ENCODE peak calls at places on chromosome 7, in eight cellular contexts. H is neural crest cell, F is neural progenitor cell, B is Peyer's patch, E is type B pancreatic cell, N is psoas muscle, P is endothelial cell, Y is heart right ventricle. A is an unnamed sample.

GRCh38 chr7:38660427-38661099 is 29.4 kb upstream of the AMPH start:
- DNase-seq in Y (no peak), P (peak), F (peak), N (no peak), E (no peak), H (peak), B (no peak), A (peak)

GRCh38 chr7:150398108-150398964 is 19.2 kb downstream of the ZNF775 start:
- DNase-seq in F (no peak), B (no peak), H (no peak), P (no peak), Y (no peak), N (no peak), E (no peak), A (no peak)

GRCh38 chr7:20310963-20311742 is 19.5 kb upstream of the ITGB8 start:
- DNase-seq in N (no peak), P (no peak), B (no peak), H (no peak), Y (no peak), F (peak), E (no peak), A (no peak)

GRCh38 chr7:158973440-158973839 is 117.1 kb downstream of the DYNC2I1 start:
- DNase-seq in F (peak), B (peak), Y (no peak), P (no peak), N (no peak), E (no peak), H (peak), A (no peak)

GRCh38 chr7:16129431-16130126 is 291.8 kb downstream of the CRPPA start:
- DNase-seq in H (no peak), E (no peak), N (no peak), B (no peak), F (no peak), P (no peak), Y (no peak), A (no peak)

GRCh38 chr7:691361-692045 is 35.0 kb upstream of the DNAAF5 start:
- DNase-seq in H (no peak), N (no peak), E (no peak), B (no peak), P (no peak), F (no peak), Y (no peak), A (no peak)

GRCh38 chr7:41711283-41712064 is 8.6 kb upstream of the INHBA start:
- DNase-seq in F (peak), H (no peak), N (no peak), P (peak), E (no peak), Y (no peak), B (no peak), A (peak)

GRCh38 chr7:924541-925231 is 29.8 kb downstream of the ADAP1 start:
- DNase-seq in Y (no peak), F (no peak), N (no peak), B (peak), P (no peak), E (no peak), H (no peak), A (peak)

GRCh38 chr7:27442446-27442845 is 199.8 kb downstream of the EVX1 start:
- DNase-seq in H (no peak), N (no peak), E (no peak), F (no peak), P (no peak), Y (no peak), B (no peak), A (no peak)

GRCh38 chr7:95330194-95331003 is 6.1 kb upstream of the PON1 start:
- DNase-seq in H (no peak), N (no peak), E (no peak), F (no peak), B (no peak), P (no peak), Y (no peak), A (no peak)

GRCh38 chr7:114659409-114659808 is 244.8 kb downstream of the FOXP2 start:
- DNase-seq in B (no peak), N (no peak), E (no peak), Y (no peak), P (no peak), F (no peak), H (no peak), A (no peak)

GRCh38 chr7:73742338-73742752 is 3.7 kb upstream of the ABHD11 start:
- DNase-seq in E (no peak), F (peak), P (no peak), B (no peak), N (no peak), H (no peak), Y (no peak), A (peak)

GRCh38 chr7:140005341-140005740 is 57.4 kb downstream of the PARP12 start:
- DNase-seq in B (no peak), P (no peak), E (no peak), H (no peak), Y (no peak), F (no peak), N (no peak), A (no peak)

GRCh38 chr7:140006600-140006999 is 56.2 kb downstream of the PARP12 start:
- DNase-seq in B (no peak), E (no peak), F (no peak), Y (no peak), N (no peak), P (no peak), H (no peak), A (no peak)

GRCh38 chr7:140007051-140007690 is 55.6 kb downstream of the PARP12 start:
- DNase-seq in E (no peak), P (no peak), B (no peak), H (no peak), N (no peak), Y (no peak), F (no peak), A (no peak)

GRCh38 chr7:140004672-140005071 is 58.1 kb downstream of the PARP12 start:
- DNase-seq in B (no peak), P (no peak), H (no peak), E (no peak), F (no peak), Y (no peak), N (no peak), A (no peak)

DNA sequence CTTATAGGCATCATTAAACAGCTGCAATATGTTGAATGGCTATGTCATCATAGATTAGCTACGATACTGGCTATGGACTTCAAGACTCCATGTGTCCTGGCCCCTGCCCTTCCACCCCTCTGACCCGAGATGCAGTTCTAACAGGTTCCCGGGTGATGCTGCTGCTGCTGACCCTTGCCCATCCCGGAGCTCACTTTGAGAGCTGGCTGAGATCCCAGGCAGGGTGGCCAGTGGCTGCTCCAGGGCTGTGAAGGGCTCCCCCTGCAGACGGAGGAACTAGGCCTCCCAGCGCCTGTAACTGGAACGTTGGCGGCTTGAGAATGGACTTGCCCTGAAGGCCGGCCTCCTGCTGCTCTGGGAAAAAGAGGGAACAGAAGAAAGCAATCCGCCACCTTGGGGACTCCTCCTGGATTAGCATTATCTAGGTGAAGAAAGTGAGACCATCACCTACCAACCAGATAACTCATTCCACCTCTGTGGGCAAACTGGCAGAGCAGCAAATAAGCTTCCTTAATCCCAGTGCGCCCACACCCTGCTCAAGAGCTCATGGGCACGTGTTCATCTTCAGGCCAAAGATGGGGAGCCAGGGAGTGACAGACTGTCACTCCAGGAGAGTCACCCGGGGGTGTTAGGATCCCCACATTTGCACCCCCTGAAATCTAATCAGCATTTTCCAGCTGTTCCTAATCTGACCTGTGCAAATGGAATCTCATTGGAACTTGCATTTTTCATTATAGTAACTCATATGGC is 56.8 kb downstream of the PARP12 start:
- DNase-seq in Y (no peak), E (no peak), H (peak), N (no peak), P (peak), F (peak), B (peak), A (no peak)
- TF ChIP-seq CTCF in Y (peak), E (peak), H (peak), N (peak), P (no peak), F (peak), B (no peak), A (peak)

DNA sequence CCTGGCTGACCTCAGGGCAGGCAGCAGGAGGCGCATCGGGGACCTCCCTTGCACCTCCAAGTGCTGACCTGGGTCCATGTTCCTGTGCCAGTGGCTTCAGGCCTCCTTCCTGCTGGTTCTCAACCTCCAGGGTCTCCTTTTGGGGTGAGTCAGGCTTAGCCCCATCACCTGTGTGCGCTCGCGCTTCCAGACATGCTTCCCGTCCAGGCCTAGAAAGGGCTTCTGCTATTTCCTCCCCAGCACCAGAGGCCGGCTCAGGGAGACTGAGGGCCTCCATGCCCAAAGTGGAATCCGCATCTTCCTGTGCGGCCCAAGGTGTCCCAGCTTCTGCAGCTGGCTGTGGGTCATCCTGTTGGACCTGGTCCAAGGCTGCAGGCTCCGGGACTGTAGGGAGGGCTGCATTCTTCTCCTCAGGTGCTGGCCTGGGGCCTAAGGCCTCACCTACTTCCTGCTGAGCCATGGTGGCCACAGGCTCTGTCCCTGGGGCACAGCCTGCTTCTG is 5.9 kb downstream of the NACAD start:
- DNase-seq in F (no peak), E (no peak), P (no peak), Y (no peak), N (no peak), B (no peak), H (no peak), A (no peak)
- TF ChIP-seq CTCF in F (no peak), E (no peak), P (no peak), Y (no peak), N (no peak), B (no peak), H (no peak), A (no peak)

GRCh38 chr7:23357190-23358093 is 58.3 kb downstream of the MALSU1 start:
- DNase-seq in F (no peak), H (no peak), E (no peak), B (no peak), P (no peak), Y (no peak), N (no peak), A (no peak)
- TF ChIP-seq CTCF in F (peak), H (peak), E (peak), B (no peak), P (peak), Y (peak), N (peak), A (peak)

GRCh38 chr7:135991906-135992305 is 14.7 kb upstream of the MTPN start:
- DNase-seq in F (no peak), P (no peak), E (no peak), H (no peak), B (no peak), Y (no peak), N (no peak), A (no peak)

GRCh38 chr7:135994466-135995205 is 17.5 kb upstream of the MTPN start:
- DNase-seq in N (no peak), Y (no peak), H (no peak), B (no peak), E (no peak), F (no peak), P (no peak), A (no peak)

GRCh38 chr7:135993950-135994349 is 16.8 kb upstream of the MTPN start:
- DNase-seq in H (no peak), N (no peak), E (no peak), B (no peak), F (no peak), Y (no peak), P (no peak), A (no peak)

GRCh38 chr7:135998081-135998480 is 20.9 kb upstream of the MTPN start:
- DNase-seq in E (no peak), H (no peak), N (no peak), F (no peak), P (no peak), Y (no peak), B (no peak), A (no peak)

DNA sequence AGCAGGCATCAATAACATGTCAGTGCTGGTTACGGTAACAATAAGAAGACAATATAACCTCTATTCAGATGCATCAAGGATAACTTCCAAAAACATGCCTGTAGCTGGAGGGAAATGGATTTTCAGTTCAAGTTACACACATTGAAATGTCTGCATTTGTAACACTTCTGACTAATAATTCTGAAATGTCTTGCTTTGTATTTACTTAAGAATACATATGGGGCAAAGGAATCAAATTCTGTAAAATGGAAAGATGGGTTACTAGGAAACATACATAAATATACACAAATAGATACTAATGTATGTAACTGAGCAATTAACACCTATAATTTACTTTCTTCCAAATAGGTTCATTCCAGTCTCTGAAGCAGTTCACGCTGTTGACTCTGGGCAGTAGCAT is 18.6 kb upstream of the MTPN start:
- DNase-seq in F (no peak), B (no peak), H (no peak), N (no peak), Y (no peak), E (no peak), P (no peak), A (no peak)
- TF ChIP-seq CTCF in F (no peak), B (no peak), H (no peak), N (no peak), Y (no peak), E (no peak), P (no peak), A (no peak)

GRCh38 chr7:30476401-30477145 is 2.0 kb downstream of the NOD1 start:
- DNase-seq in P (no peak), Y (no peak), N (no peak), E (no peak), H (no peak), B (no peak), F (no peak), A (no peak)
- TF ChIP-seq CTCF in P (no peak), Y (no peak), N (no peak), E (no peak), H (no peak), B (no peak), F (no peak), A (no peak)

GRCh38 chr7:44854644-44855364 is 6.9 kb upstream of the H2AZ2 start:
- DNase-seq in P (no peak), N (no peak), B (no peak), E (no peak), H (no peak), Y (no peak), F (no peak), A (no peak)

GRCh38 chr7:44852590-44852989 is 4.7 kb upstream of the H2AZ2 start:
- DNase-seq in H (no peak), E (no peak), P (no peak), Y (no peak), F (no peak), B (no peak), N (no peak), A (no peak)

GRCh38 chr7:44853391-44853790 is 5.5 kb upstream of the H2AZ2 start:
- DNase-seq in P (no peak), B (no peak), H (no peak), N (no peak), F (no peak), Y (no peak), E (no peak), A (no peak)

GRCh38 chr7:44858161-44858560 is 10.3 kb upstream of the H2AZ2 start:
- DNase-seq in E (no peak), B (no peak), F (no peak), N (no peak), H (no peak), P (no peak), Y (no peak), A (no peak)
- TF ChIP-seq CTCF in E (peak), B (no peak), F (peak), N (peak), H (peak), P (peak), Y (peak), A (no peak)

A was measured in lower lobe of right lung.